ENCODE peak calls at places on chromosomes 7 and 10, in eight cellular contexts. O, Z, S, K, F, J, Q and R are unnamed samples.

GRCh38 chr10:132382231-132382922 is 14.6 kb upstream of the PWWP2B start:
- DNase-seq in K (no peak), J (no peak), S (peak; percentile 11), O (no peak), Q (no peak), F (no peak), Z (no peak), R (no peak)

GRCh38 chr10:132981746-132982145 is 39.4 kb upstream of the CFAP46 start:
- DNase-seq in S (no peak), J (no peak), F (no peak), Q (no peak), K (no peak), Z (no peak), O (no peak), R (no peak)

GRCh38 chr10:133465950-133466474 is 12.3 kb downstream of the SCART1 start:
- DNase-seq in Z (no peak), J (no peak), F (peak; percentile 21), O (no peak), K (no peak), S (no peak), Q (no peak), R (no peak)

GRCh38 chr7:33905389-33906032 is at the start of gene BMPER:
- DNase-seq in J (peak; percentile 67), O (no peak), Q (no peak), S (peak; percentile 53), K (peak; percentile 43), Z (no peak), F (no peak), R (no peak)

GRCh38 chr10:3763035-3763456 is 22.0 kb downstream of the KLF6 start:
- DNase-seq in Q (no peak), S (no peak), K (no peak), Z (no peak), O (peak; percentile 41), J (no peak), F (no peak), R (no peak)

GRCh38 chr7:139034855-139035587 is 821 bp downstream of the ZC3HAV1L start:
- DNase-seq in Z (peak; percentile 65), J (peak; percentile 64), K (peak; percentile 38), Q (peak; percentile 22), O (peak; percentile 32), S (peak; percentile 62), F (no peak), R (no peak)

GRCh38 chr7:102991540-102992214 is 78.9 kb downstream of the LRRC17 start:
- DNase-seq in Q (peak; percentile 33), F (no peak), S (no peak), Z (no peak), J (no peak), K (no peak), O (peak; percentile 96), R (no peak)

GRCh38 chr7:33854178-33854577 is 51.2 kb upstream of the BMPER start:
- DNase-seq in Q (no peak), Z (no peak), S (no peak), K (no peak), J (no peak), O (peak; percentile 44), F (no peak), R (no peak)

GRCh38 chr7:74203157-74203556 is 6.6 kb upstream of the LAT2 start:
- DNase-seq in J (no peak), Q (peak; percentile 46), F (no peak), Z (peak; percentile 76), K (no peak), S (no peak), O (peak; percentile 62), R (no peak)

GRCh38 chr7:921581-922333 is 32.7 kb downstream of the ADAP1 start:
- DNase-seq in J (no peak), K (peak; percentile 12), Q (peak; percentile 13), F (no peak), O (no peak), S (peak; percentile 64), Z (no peak), R (peak; percentile 42)
- H3K27ac ChIP-seq in J (no peak overlapping the region), K (no peak overlapping the region), Q (no peak overlapping the region), F (no peak overlapping the region), O (no peak overlapping the region), S (peak overlapping the region; percentile 84), Z (no peak overlapping the region), R (peak overlapping the region; percentile 21)

DNA sequence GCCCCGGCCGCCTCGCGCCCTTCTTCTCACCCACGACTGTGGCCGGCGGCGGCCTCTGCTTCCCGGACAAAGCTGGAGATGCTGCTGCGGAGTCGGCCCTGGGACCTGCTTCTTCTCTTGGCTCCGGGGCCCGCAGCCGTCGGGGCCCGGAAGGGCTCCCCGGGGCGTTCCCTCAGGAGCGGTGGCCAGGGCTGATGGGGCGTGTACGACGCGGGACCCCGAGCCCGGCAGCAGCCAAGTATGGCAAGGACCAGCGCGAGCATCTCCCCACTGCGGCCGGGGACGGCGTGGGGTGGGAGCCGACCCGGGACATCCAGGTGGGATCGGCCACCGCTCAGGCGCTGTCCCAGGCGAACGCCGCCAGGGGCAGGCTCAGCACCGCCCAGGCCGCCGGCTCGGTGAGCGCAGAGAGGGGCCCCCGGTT is 27.6 kb upstream of the BMS1 start:
- DNase-seq in S (no peak), F (no peak), O (no peak), Z (no peak), K (peak; percentile 22), Q (no peak), J (peak; percentile 65), R (no peak)
- TF ChIP-seq CTCF in S (no peak), F (no peak), O (no peak), Z (no peak), K (peak; percentile 29), Q (no peak), J (peak; percentile 29), R (no peak)

GRCh38 chr10:46538723-46539426 is 17.6 kb downstream of the GPRIN2 start:
- DNase-seq in J (no peak), F (no peak), O (no peak), Q (no peak), Z (no peak), S (no peak), K (no peak), R (no peak)
- H3K27me3 ChIP-seq in J (no peaks in the 10 kb centered on the region), F (no peaks in the 10 kb centered on the region), O (peaks cover 16% of the 10 kb centered on the region), Q (no peaks in the 10 kb centered on the region), Z (peaks cover 19% of the 10 kb centered on the region), S (no peaks in the 10 kb centered on the region), K (peaks cover 3% of the 10 kb centered on the region), R (peaks cover 36% of the 10 kb centered on the region)

GRCh38 chr10:78515037-78515872 is 481.6 kb downstream of the RPS24 start:
- DNase-seq in F (peak; percentile 28), Q (peak; percentile 39), O (peak; percentile 26), S (no peak), J (peak; percentile 32), K (peak; percentile 72), Z (no peak), R (no peak)

GRCh38 chr10:78513986-78514385 is 480.3 kb downstream of the RPS24 start:
- DNase-seq in S (no peak), K (no peak), F (peak; percentile 18), O (no peak), Q (no peak), J (peak; percentile 16), Z (no peak), R (no peak)

GRCh38 chr10:78513330-78513729 is 479.7 kb downstream of the RPS24 start:
- DNase-seq in J (peak; percentile 22), F (peak; percentile 26), K (no peak), O (no peak), Z (no peak), S (no peak), Q (no peak), R (no peak)

GRCh38 chr10:78515873-78516153 is 482.1 kb downstream of the RPS24 start:
- DNase-seq in J (no peak), Z (no peak), F (no peak), K (no peak), S (no peak), Q (no peak), O (no peak), R (no peak)

DNA sequence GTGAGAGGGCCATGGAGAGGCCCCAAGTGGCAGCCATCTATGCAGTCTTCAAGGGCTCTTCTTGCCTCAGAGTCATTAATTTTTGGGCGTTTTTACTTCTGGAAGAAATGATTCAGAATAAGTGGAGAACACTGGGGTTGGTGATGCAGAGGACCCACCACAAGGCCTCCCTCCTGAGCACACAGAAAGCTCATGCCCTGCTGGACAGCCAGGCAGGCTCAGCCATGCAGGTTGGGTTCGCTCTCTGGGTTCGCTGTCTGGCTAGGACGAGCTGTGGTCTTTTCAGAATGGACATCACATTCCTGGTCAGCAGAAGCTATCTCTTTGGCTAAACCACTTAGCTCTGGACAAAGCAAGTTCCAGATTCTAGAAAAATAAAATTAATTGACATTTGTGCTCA is 480.8 kb downstream of the RPS24 start:
- DNase-seq in Q (no peak), J (peak; percentile 10), K (no peak), S (no peak), F (peak; percentile 26), Z (no peak), O (no peak), R (no peak)
- H3K27ac ChIP-seq in Q (peak overlapping the region; percentile 62), J (no peak overlapping the region), K (peak overlapping the region; percentile 76), S (no peak overlapping the region), F (no peak overlapping the region), Z (no peak overlapping the region), O (no peak overlapping the region), R (no peak overlapping the region)

DNA sequence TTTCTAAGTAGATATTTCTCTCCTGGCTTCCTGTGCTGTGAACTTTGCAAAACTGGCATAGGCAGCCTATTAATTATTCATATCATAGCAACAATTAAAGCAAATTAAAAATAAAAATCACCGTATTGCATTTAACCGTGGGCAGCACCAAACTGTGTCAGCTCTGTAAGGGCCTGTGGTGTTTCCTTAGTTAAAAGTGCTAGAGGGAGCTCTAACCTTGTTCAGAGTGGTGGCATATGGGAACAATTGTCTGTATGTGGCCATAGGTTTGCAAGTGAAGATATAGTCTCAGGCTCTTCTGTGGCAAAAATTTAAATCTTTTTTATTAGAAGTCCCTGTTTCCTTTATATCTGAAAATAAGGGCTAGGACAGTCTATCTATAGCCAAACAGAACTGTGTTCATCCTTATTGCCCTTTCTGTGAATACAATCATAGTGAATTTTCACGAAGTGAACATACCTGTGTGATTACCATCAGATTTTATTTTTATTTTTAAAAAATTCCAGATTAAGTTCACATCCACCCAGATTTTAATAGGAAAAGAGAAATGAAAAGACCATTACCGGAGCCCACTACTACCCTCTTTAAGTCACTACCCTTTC is 92.6 kb downstream of the POLL start:
- DNase-seq in F (no peak), K (no peak), S (no peak), J (no peak), O (peak; percentile 19), Q (no peak), Z (no peak), R (no peak)
- TF ChIP-seq CTCF in F (no peak), K (no peak), S (no peak), J (peak; percentile 64), O (no peak), Q (no peak), Z (peak; percentile 42), R (no peak)

DNA sequence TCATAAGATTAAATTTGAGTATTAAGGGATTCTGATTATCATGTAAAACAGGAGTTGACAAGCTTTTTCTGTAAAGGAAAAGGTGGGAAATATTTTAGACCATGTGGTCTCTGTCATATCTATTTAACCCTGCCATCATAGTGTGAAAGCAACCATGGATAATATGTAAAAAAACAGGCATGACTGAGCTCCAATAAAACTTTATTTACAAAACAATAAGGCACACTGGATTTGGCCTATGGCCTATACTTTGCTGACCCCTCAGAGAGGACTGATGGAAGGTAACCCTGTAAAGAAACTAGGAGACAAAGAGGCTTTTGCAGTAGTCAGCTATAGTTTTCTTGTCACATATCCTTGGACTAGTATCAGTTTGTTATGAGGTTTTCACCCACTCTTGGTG is 130.5 kb upstream of the CDK13 start:
- DNase-seq in F (no peak), Z (no peak), J (no peak), S (no peak), Q (no peak), O (no peak), K (no peak), R (no peak)
- H3K27me3 ChIP-seq in F (no peaks in the 10 kb centered on the region), Z (peaks cover 34% of the 10 kb centered on the region), J (no peaks in the 10 kb centered on the region), S (no peaks in the 10 kb centered on the region), Q (peaks cover 21% of the 10 kb centered on the region), O (peaks cover 26% of the 10 kb centered on the region), K (no peaks in the 10 kb centered on the region), R (peaks cover 22% of the 10 kb centered on the region)